ENCODE peak calls at places on chromosomes 4 and X, in six cellular contexts. B is AG20443, D is memory B cell, Z is OCI-LY7, H is NCI-H226, Y is HCT116. X is an unnamed sample.

GRCh38 chr4:160450861-160451260 is 1348.0 kb downstream of the RAPGEF2 start:
- DNase-seq in B (no peak), D (no peak), Z (no peak), H (no peak), Y (no peak), X (no peak)

GRCh38 chrX:74613350-74614192 is 853 bp downstream of the RLIM start:
- DNase-seq in B (peak; percentile 20), D (no peak), Z (peak; percentile 39), H (peak; percentile 8), Y (no peak), X (peak; percentile 24)

GRCh38 chr4:152572417-152573086 is 36.7 kb upstream of the FBXW7 start:
- DNase-seq in B (no peak), D (no peak), Z (no peak), H (peak; percentile 87), Y (no peak), X (no peak)

GRCh38 chr4:182307746-182308145 is 64.5 kb downstream of the TENM3 start:
- DNase-seq in B (peak; percentile 66), D (no peak), Z (no peak), H (peak; percentile 97), Y (peak; percentile 21), X (no peak)

GRCh38 chr4:80213117-80213815 is 16.0 kb downstream of the PRDM8 start:
- DNase-seq in B (peak; percentile 66), D (no peak), Z (no peak), H (no peak), Y (no peak), X (no peak)

GRCh38 chrX:114152130-114152529 is 431.8 kb upstream of the HTR2C start:
- DNase-seq in B (peak; percentile 2), D (no peak), Z (no peak), H (peak; percentile 77), Y (peak; percentile 65), X (no peak)

GRCh38 chr4:87150498-87151261 is 69.7 kb downstream of the KLHL8 start:
- DNase-seq in B (peak; percentile 55), D (peak; percentile 63), Z (peak; percentile 77), H (peak; percentile 48), Y (peak; percentile 55), X (no peak)

GRCh38 chr4:40335508-40335860 is 351 bp downstream of the CHRNA9 start:
- DNase-seq in B (peak; percentile 81), D (no peak), Z (no peak), H (no peak), Y (no peak), X (no peak)

GRCh38 chr4:165379662-165380061 is 854 bp downstream of the CPE start:
- DNase-seq in B (no peak), D (no peak), Z (no peak), H (no peak), Y (no peak), X (peak; percentile 34)

X was measured in ovary.